ENCODE peak calls at places on chromosomes 5 and 9, in ten cellular contexts. One of them, this sample, is unnamed.

GRCh38 chr9:91978739-91979414 is 28.8 kb upstream of the ROR2 start:
- DNase-seq in EL: peak
- DNase-seq in NCI-H146: no peak
- DNase-seq in SW480: peak
- DNase-seq in stimulated activated naive B cell treated with anti-CD40 and anti-IgM and Interleukin-4, amounts not matched to agents 10 μg/mL and 1 μg/mL and 100 μg/mL, for 72 hours: no peak
- DNase-seq in T-cell: no peak
- DNase-seq in brain microvascular endothelial cell: peak
- DNase-seq in A549: peak
- DNase-seq in GM20000: no peak
- DNase-seq in midbrain: no peak
- DNase-seq in this sample: no peak

GRCh38 chr9:78143281-78144007 is 92.4 kb upstream of the CEP78 start:
- DNase-seq in midbrain: no peak
- DNase-seq in A549: no peak
- DNase-seq in NCI-H146: no peak
- DNase-seq in EL: no peak
- DNase-seq in brain microvascular endothelial cell: no peak
- DNase-seq in GM20000: no peak
- DNase-seq in SW480: no peak
- DNase-seq in T-cell: no peak
- DNase-seq in stimulated activated naive B cell treated with anti-CD40 and anti-IgM and Interleukin-4, amounts not matched to agents 10 μg/mL and 1 μg/mL and 100 μg/mL, for 72 hours: no peak
- DNase-seq in this sample: no peak

GRCh38 chr5:122377023-122377422 is 65.0 kb downstream of the SNCAIP start:
- DNase-seq in brain microvascular endothelial cell: no peak
- DNase-seq in EL: no peak
- DNase-seq in SW480: no peak
- DNase-seq in GM20000: no peak
- DNase-seq in midbrain: no peak
- DNase-seq in stimulated activated naive B cell treated with anti-CD40 and anti-IgM and Interleukin-4, amounts not matched to agents 10 μg/mL and 1 μg/mL and 100 μg/mL, for 72 hours: no peak
- DNase-seq in A549: no peak
- DNase-seq in T-cell: no peak
- DNase-seq in NCI-H146: no peak
- DNase-seq in this sample: no peak

GRCh38 chr9:87542180-87542579 is 44.5 kb downstream of the DAPK1 start:
- DNase-seq in GM20000: no peak
- DNase-seq in A549: no peak
- DNase-seq in T-cell: no peak
- DNase-seq in EL: no peak
- DNase-seq in NCI-H146: no peak
- DNase-seq in stimulated activated naive B cell treated with anti-CD40 and anti-IgM and Interleukin-4, amounts not matched to agents 10 μg/mL and 1 μg/mL and 100 μg/mL, for 72 hours: no peak
- DNase-seq in SW480: no peak
- DNase-seq in midbrain: no peak
- DNase-seq in brain microvascular endothelial cell: no peak
- DNase-seq in this sample: no peak

GRCh38 chr9:116234091-116234490 is 80.5 kb downstream of the PAPPA start:
- DNase-seq in SW480: no peak
- DNase-seq in T-cell: no peak
- DNase-seq in A549: peak
- DNase-seq in midbrain: no peak
- DNase-seq in brain microvascular endothelial cell: peak
- DNase-seq in GM20000: no peak
- DNase-seq in NCI-H146: no peak
- DNase-seq in EL: peak
- DNase-seq in stimulated activated naive B cell treated with anti-CD40 and anti-IgM and Interleukin-4, amounts not matched to agents 10 μg/mL and 1 μg/mL and 100 μg/mL, for 72 hours: no peak
- DNase-seq in this sample: no peak

GRCh38 chr9:109101810-109102209 is 17.9 kb downstream of the TMEM245 start:
- DNase-seq in NCI-H146: no peak
- DNase-seq in stimulated activated naive B cell treated with anti-CD40 and anti-IgM and Interleukin-4, amounts not matched to agents 10 μg/mL and 1 μg/mL and 100 μg/mL, for 72 hours: peak
- DNase-seq in T-cell: no peak
- DNase-seq in SW480: no peak
- DNase-seq in A549: no peak
- DNase-seq in EL: peak
- DNase-seq in brain microvascular endothelial cell: peak
- DNase-seq in GM20000: peak
- DNase-seq in midbrain: no peak
- DNase-seq in this sample: peak

GRCh38 chr5:154214236-154215106 is 23.9 kb downstream of the GALNT10 start:
- DNase-seq in midbrain: no peak
- DNase-seq in stimulated activated naive B cell treated with anti-CD40 and anti-IgM and Interleukin-4, amounts not matched to agents 10 μg/mL and 1 μg/mL and 100 μg/mL, for 72 hours: no peak
- DNase-seq in GM20000: no peak
- DNase-seq in T-cell: no peak
- DNase-seq in NCI-H146: no peak
- DNase-seq in A549: peak
- DNase-seq in SW480: no peak
- DNase-seq in brain microvascular endothelial cell: peak
- DNase-seq in EL: peak
- DNase-seq in this sample: no peak

GRCh38 chr9:70760228-70760627 is 345.8 kb upstream of the KLF9 start:
- DNase-seq in A549: no peak
- DNase-seq in NCI-H146: no peak
- DNase-seq in stimulated activated naive B cell treated with anti-CD40 and anti-IgM and Interleukin-4, amounts not matched to agents 10 μg/mL and 1 μg/mL and 100 μg/mL, for 72 hours: no peak
- DNase-seq in midbrain: no peak
- DNase-seq in GM20000: no peak
- DNase-seq in EL: no peak
- DNase-seq in SW480: no peak
- DNase-seq in T-cell: no peak
- DNase-seq in brain microvascular endothelial cell: no peak
- DNase-seq in this sample: no peak

GRCh38 chr9:97640290-97640689 is 6.7 kb downstream of the NCBP1 start:
- DNase-seq in midbrain: no peak
- DNase-seq in SW480: no peak
- DNase-seq in brain microvascular endothelial cell: peak
- DNase-seq in NCI-H146: peak
- DNase-seq in T-cell: no peak
- DNase-seq in A549: no peak
- DNase-seq in EL: no peak
- DNase-seq in stimulated activated naive B cell treated with anti-CD40 and anti-IgM and Interleukin-4, amounts not matched to agents 10 μg/mL and 1 μg/mL and 100 μg/mL, for 72 hours: no peak
- DNase-seq in GM20000: no peak
- DNase-seq in this sample: no peak

GRCh38 chr5:169050146-169050571 is 250.8 kb downstream of the SLIT3 start:
- DNase-seq in EL: peak
- DNase-seq in NCI-H146: no peak
- DNase-seq in SW480: no peak
- DNase-seq in T-cell: no peak
- DNase-seq in GM20000: no peak
- DNase-seq in midbrain: peak
- DNase-seq in brain microvascular endothelial cell: no peak
- DNase-seq in stimulated activated naive B cell treated with anti-CD40 and anti-IgM and Interleukin-4, amounts not matched to agents 10 μg/mL and 1 μg/mL and 100 μg/mL, for 72 hours: no peak
- DNase-seq in A549: no peak
- DNase-seq in this sample: no peak

GRCh38 chr5:179974946-179975712 is 67.4 kb upstream of the TBC1D9B start:
- DNase-seq in T-cell: no peak
- DNase-seq in GM20000: peak
- DNase-seq in SW480: peak
- DNase-seq in midbrain: peak
- DNase-seq in NCI-H146: peak
- DNase-seq in brain microvascular endothelial cell: no peak
- DNase-seq in EL: peak
- DNase-seq in A549: no peak
- DNase-seq in stimulated activated naive B cell treated with anti-CD40 and anti-IgM and Interleukin-4, amounts not matched to agents 10 μg/mL and 1 μg/mL and 100 μg/mL, for 72 hours: peak
- DNase-seq in this sample: no peak

GRCh38 chr9:111857555-111858211 is 38.9 kb upstream of the UGCG start:
- DNase-seq in brain microvascular endothelial cell: peak
- DNase-seq in EL: peak
- DNase-seq in GM20000: no peak
- DNase-seq in midbrain: no peak
- DNase-seq in NCI-H146: no peak
- DNase-seq in A549: no peak
- DNase-seq in SW480: no peak
- DNase-seq in T-cell: no peak
- DNase-seq in stimulated activated naive B cell treated with anti-CD40 and anti-IgM and Interleukin-4, amounts not matched to agents 10 μg/mL and 1 μg/mL and 100 μg/mL, for 72 hours: no peak
- DNase-seq in this sample: no peak

GRCh38 chr5:99636663-99637062 is 707.9 kb upstream of the CHD1 start:
- DNase-seq in midbrain: no peak
- DNase-seq in NCI-H146: no peak
- DNase-seq in stimulated activated naive B cell treated with anti-CD40 and anti-IgM and Interleukin-4, amounts not matched to agents 10 μg/mL and 1 μg/mL and 100 μg/mL, for 72 hours: no peak
- DNase-seq in A549: no peak
- DNase-seq in brain microvascular endothelial cell: no peak
- DNase-seq in GM20000: no peak
- DNase-seq in SW480: no peak
- DNase-seq in T-cell: no peak
- DNase-seq in EL: no peak
- DNase-seq in this sample: no peak

GRCh38 chr9:25453876-25454275 is 224.4 kb downstream of the TUSC1 start:
- DNase-seq in A549: no peak
- DNase-seq in stimulated activated naive B cell treated with anti-CD40 and anti-IgM and Interleukin-4, amounts not matched to agents 10 μg/mL and 1 μg/mL and 100 μg/mL, for 72 hours: no peak
- DNase-seq in EL: no peak
- DNase-seq in GM20000: no peak
- DNase-seq in midbrain: no peak
- DNase-seq in T-cell: no peak
- DNase-seq in NCI-H146: no peak
- DNase-seq in brain microvascular endothelial cell: no peak
- DNase-seq in SW480: no peak
- DNase-seq in this sample: no peak

This sample was measured in GM12878.